ENCODE peak calls at places on chromosomes 4 and X, in five cellular contexts. P is foreskin fibroblast, D is T-helper 1 cell, C is ELR, F is ACHN. Z is an unnamed sample.

GRCh38 chr4:8544741-8545438 is 35.3 kb upstream of the GPR78 start:
- DNase-seq in P (no peak), D (no peak), C (no peak), F (no peak), Z (no peak)

GRCh38 chr4:74997942-74998341 is 65.0 kb downstream of the PARM1 start:
- DNase-seq in C (no peak), P (no peak), D (no peak), F (no peak), Z (no peak)

GRCh38 chr4:176422511-176422910 is 102.7 kb downstream of the SPCS3 start:
- DNase-seq in C (no peak), P (no peak), F (no peak), D (no peak), Z (no peak)

GRCh38 chr4:174423257-174423944 is 98.9 kb downstream of the HPGD start:
- DNase-seq in D (no peak), P (peak), C (peak), F (peak), Z (peak)

GRCh38 chrX:49053223-49054072 is 5.4 kb upstream of the CCDC120 start:
- DNase-seq in D (peak), C (peak), F (peak), P (no peak), Z (peak)

GRCh38 chr4:154349829-154350228 is 141.8 kb downstream of the DCHS2 start:
- DNase-seq in D (no peak), C (peak), P (no peak), F (peak), Z (no peak)

GRCh38 chr4:88291003-88291402 is 6.6 kb upstream of the PPM1K start:
- DNase-seq in D (no peak), P (no peak), F (no peak), C (peak), Z (no peak)

GRCh38 chrX:33211356-33212254 is at the start of gene DMD:
- DNase-seq in C (no peak), F (peak), D (no peak), P (peak), Z (no peak)

GRCh38 chr4:38223801-38224236 is 263.6 kb downstream of the PTTG2 start:
- DNase-seq in C (no peak), P (no peak), F (no peak), D (no peak), Z (no peak)

GRCh38 chr4:165700855-165701254 is 172.2 kb upstream of the TLL1 start:
- DNase-seq in D (no peak), C (peak), P (no peak), F (peak), Z (no peak)

GRCh38 chrX:13029341-13029740 is 15.1 kb downstream of the FAM9C start:
- DNase-seq in F (peak), D (no peak), P (no peak), C (peak), Z (no peak)

GRCh38 chrX:110847334-110847733 is 51.7 kb upstream of the CHRDL1 start:
- DNase-seq in P (peak), D (no peak), F (peak), C (peak), Z (no peak)

GRCh38 chr4:185682236-185682635 is 129.8 kb downstream of the SORBS2 start:
- DNase-seq in P (peak), C (peak), D (no peak), F (peak), Z (no peak)

GRCh38 chr4:8601556-8601955 is 9.0 kb downstream of the CPZ start:
- DNase-seq in P (no peak), C (no peak), D (no peak), F (no peak), Z (no peak)

GRCh38 chrX:1582686-1583437 is 8.5 kb upstream of the AKAP17A start:
- DNase-seq in F (peak), D (no peak), C (peak), P (no peak), Z (no peak)

GRCh38 chr4:163063891-163064290 is 102.8 kb downstream of the NAF1 start:
- DNase-seq in C (peak), D (no peak), F (peak), P (no peak), Z (no peak)

GRCh38 chr4:185276036-185276435 is 66.6 kb downstream of the SNX25 start:
- DNase-seq in P (no peak), D (no peak), C (peak), F (no peak), Z (no peak)